ENCODE peak calls at places on chromosome 2, in six cellular contexts. A is nephron progenitor cell; W is stimulated activated CD4-positive, alpha-beta T cell treated with anti-CD3 and anti-CD28 coated beads, TNF-alpha, amount 100 ng/mL, for 4 hours; X is GM10248; N is A549; M is NCI-H446 treated with DMSO at 0.1 percent for 48 hours. Y is an unnamed sample.

GRCh38 chr2:159905901-159906300 is 107.9 kb upstream of the CD302 start:
- DNase-seq in A (no peak), W (no peak), X (no peak), N (no peak), M (no peak), Y (no peak)

GRCh38 chr2:6864938-6865345 is 765 bp downstream of the CMPK2 start:
- DNase-seq in A (no peak), W (no peak), X (no peak), N (no peak), M (no peak), Y (no peak)

GRCh38 chr2:240435457-240435954 is at the start of gene GPC1:
- DNase-seq in A (peak; percentile 86), W (no peak), X (peak; percentile 80), N (peak; percentile 73), M (peak; percentile 34), Y (no peak)

GRCh38 chr2:85584857-85585780 is 888 bp downstream of the VAMP5 start:
- DNase-seq in A (peak; percentile 47), W (no peak), X (peak; percentile 43), N (peak; percentile 62), M (no peak), Y (no peak)

GRCh38 chr2:121634354-121635307 is 14.6 kb downstream of the CLASP1 start:
- DNase-seq in A (no peak), W (no peak), X (no peak), N (peak; percentile 31), M (no peak), Y (no peak)

GRCh38 chr2:99356853-99357252 is 19.7 kb downstream of the EIF5B start:
- DNase-seq in A (no peak), W (no peak), X (no peak), N (no peak), M (no peak), Y (no peak)

GRCh38 chr2:144230452-144231085 is 289.4 kb downstream of the ZEB2 start:
- DNase-seq in A (no peak), W (no peak), X (no peak), N (no peak), M (peak; percentile 56), Y (no peak)

GRCh38 chr2:199932312-199932855 is 21.3 kb downstream of the C2orf69 start:
- DNase-seq in A (no peak), W (no peak), X (no peak), N (no peak), M (peak; percentile 15), Y (no peak)

GRCh38 chr2:19987936-19988335 is 2.0 kb downstream of the WDR35 start:
- DNase-seq in A (no peak), W (no peak), X (peak; percentile 56), N (no peak), M (no peak), Y (no peak)

GRCh38 chr2:242098445-242099128 is 229.1 kb downstream of the RTP5 start:
- DNase-seq in A (no peak), W (no peak), X (peak; percentile 39), N (no peak), M (no peak), Y (no peak)

GRCh38 chr2:8000861-8001260 is 681.0 kb upstream of the ID2 start:
- DNase-seq in A (no peak), W (no peak), X (no peak), N (peak; percentile 12), M (no peak), Y (no peak)

GRCh38 chr2:216829533-216829932 is 30.3 kb downstream of the TNP1 start:
- DNase-seq in A (no peak), W (no peak), X (no peak), N (no peak), M (peak; percentile 39), Y (no peak)

GRCh38 chr2:105873721-105874120 is 129.0 kb downstream of the NCK2 start:
- DNase-seq in A (no peak), W (peak; percentile 40), X (peak; percentile 91), N (peak; percentile 40), M (no peak), Y (no peak)

GRCh38 chr2:128646091-128646490 is 327.4 kb upstream of the HS6ST1 start:
- DNase-seq in A (no peak), W (no peak), X (no peak), N (no peak), M (no peak), Y (no peak)

GRCh38 chr2:188610827-188611226 is 319.2 kb downstream of the GULP1 start:
- DNase-seq in A (no peak), W (no peak), X (no peak), N (no peak), M (no peak), Y (no peak)

GRCh38 chr2:72274284-72274869 is 126.7 kb upstream of the CYP26B1 start:
- DNase-seq in A (no peak), W (no peak), X (no peak), N (no peak), M (no peak), Y (no peak)

GRCh38 chr2:38620282-38620977 is 17.7 kb upstream of the HNRNPLL start:
- DNase-seq in A (no peak), W (no peak), X (no peak), N (no peak), M (no peak), Y (no peak)

GRCh38 chr2:75276093-75277055 is 77.1 kb upstream of the TACR1 start:
- DNase-seq in A (no peak), W (no peak), X (no peak), N (peak; percentile 40), M (no peak), Y (peak; percentile 70)

GRCh38 chr2:211737282-211737681 is 801.3 kb downstream of the ERBB4 start:
- DNase-seq in A (no peak), W (no peak), X (no peak), N (no peak), M (no peak), Y (no peak)

GRCh38 chr2:36463365-36463764 is 107.8 kb downstream of the CRIM1 start:
- DNase-seq in A (no peak), W (no peak), X (no peak), N (no peak), M (no peak), Y (no peak)

Y was measured in SK-N-MC.